ENCODE peak calls at places on chromosome 4, in four cellular contexts. One of them, this sample, is unnamed.

GRCh38 chr4:79048878-79049277 is 109.6 kb upstream of the PAQR3 start:
- DNase-seq in GM12878: no peak
- DNase-seq in HepG2: no peak
- DNase-seq in K562: no peak
- DNase-seq in this sample: no peak

GRCh38 chr4:2436761-2437474 is 18.2 kb downstream of the CFAP99 start:
- DNase-seq in GM12878: no peak
- DNase-seq in HepG2: no peak
- DNase-seq in K562: no peak
- DNase-seq in this sample: no peak

GRCh38 chr4:41145571-41146078 is 68.7 kb downstream of the APBB2 start:
- DNase-seq in GM12878: peak; percentile 31
- DNase-seq in HepG2: peak; percentile 61
- DNase-seq in K562: no peak
- DNase-seq in this sample: no peak

GRCh38 chr4:20544645-20545044 is 155.6 kb upstream of the PACRGL start:
- DNase-seq in GM12878: no peak
- DNase-seq in HepG2: peak; percentile 14
- DNase-seq in K562: no peak
- DNase-seq in this sample: peak; percentile 61

GRCh38 chr4:15479089-15479912 is 9.6 kb downstream of the CC2D2A start:
- DNase-seq in GM12878: no peak
- DNase-seq in HepG2: peak; percentile 77
- DNase-seq in K562: peak; percentile 22
- DNase-seq in this sample: peak; percentile 93

GRCh38 chr4:153112071-153112460 is 92.2 kb upstream of the TRIM2 start:
- DNase-seq in GM12878: no peak
- DNase-seq in HepG2: no peak
- DNase-seq in K562: no peak
- DNase-seq in this sample: no peak

GRCh38 chr4:147580396-147580795 is 36.8 kb upstream of the TMEM184C start:
- DNase-seq in GM12878: no peak
- DNase-seq in HepG2: no peak
- DNase-seq in K562: no peak
- DNase-seq in this sample: no peak

GRCh38 chr4:114538012-114538617 is 60.5 kb upstream of the UGT8 start:
- DNase-seq in GM12878: no peak
- DNase-seq in HepG2: no peak
- DNase-seq in K562: no peak
- DNase-seq in this sample: no peak

GRCh38 chr4:61445374-61446063 is 245.4 kb downstream of the ADGRL3 start:
- DNase-seq in GM12878: no peak
- DNase-seq in HepG2: peak; percentile 18
- DNase-seq in K562: no peak
- DNase-seq in this sample: no peak

GRCh38 chr4:176432811-176433540 is 113.2 kb downstream of the SPCS3 start:
- DNase-seq in GM12878: no peak
- DNase-seq in HepG2: no peak
- DNase-seq in K562: no peak
- DNase-seq in this sample: no peak

DNA sequence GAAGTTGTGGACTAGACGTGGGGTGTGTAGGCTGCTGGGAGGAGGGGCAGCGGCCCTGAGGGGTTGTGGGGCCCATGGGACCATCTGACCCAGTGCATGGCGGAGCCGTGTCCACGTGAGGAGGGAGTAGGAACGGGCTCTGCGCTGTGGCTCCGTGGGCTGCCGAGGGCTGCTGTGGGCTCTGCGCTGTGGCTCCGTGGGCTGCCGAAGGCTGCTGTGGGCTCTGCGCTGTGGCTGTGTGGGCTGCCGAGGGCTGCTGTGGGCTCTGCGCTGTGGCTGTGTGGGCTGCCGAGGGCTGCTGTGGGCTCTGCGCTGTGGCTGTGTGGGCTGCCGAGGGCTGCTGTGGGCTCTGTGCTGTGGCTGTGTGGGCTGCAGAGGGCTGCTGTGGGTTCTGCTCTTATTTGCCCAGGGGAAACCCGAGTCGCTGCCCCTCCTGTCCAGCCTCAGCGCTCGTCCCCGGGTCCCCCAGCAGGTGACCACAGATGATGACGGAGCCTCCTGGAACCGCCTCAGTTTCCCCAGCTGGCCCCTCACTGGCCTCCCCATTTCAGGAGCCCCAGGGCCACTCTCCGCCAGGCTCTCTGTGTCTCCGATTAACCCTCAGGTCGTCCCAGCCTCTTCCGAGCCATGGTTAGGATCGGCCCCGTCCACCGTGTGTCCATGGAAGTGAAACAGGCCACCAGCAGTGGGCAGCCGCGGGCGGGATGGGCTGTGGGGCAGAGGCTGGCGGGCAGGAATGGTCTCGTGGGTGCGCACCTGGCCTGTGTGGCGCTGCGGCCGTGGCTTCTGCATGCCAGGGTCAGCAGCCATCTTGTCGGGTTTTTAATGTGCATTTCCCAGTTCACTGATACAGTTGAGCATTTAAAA is 20.0 kb downstream of the PCGF3 start:
- DNase-seq in GM12878: no peak
- DNase-seq in HepG2: no peak
- DNase-seq in K562: no peak
- DNase-seq in this sample: no peak
- H4K20me1 ChIP-seq in GM12878: peaks cover 2% of the 10 kb centered on the region
- H4K20me1 ChIP-seq in HepG2: peaks cover 16% of the 10 kb centered on the region
- H4K20me1 ChIP-seq in K562: no peaks in the 10 kb centered on the region
- H4K20me1 ChIP-seq in this sample: peaks cover 22% of the 10 kb centered on the region

GRCh38 chr4:106222548-106222947 is 93.5 kb downstream of the TBCK start:
- DNase-seq in GM12878: no peak
- DNase-seq in HepG2: no peak
- DNase-seq in K562: no peak
- DNase-seq in this sample: peak; percentile 38
- TF ChIP-seq JUNB in GM12878: no peak
- TF ChIP-seq JUNB in HepG2: no peak
- TF ChIP-seq JUNB in K562: no peak
- TF ChIP-seq JUNB in this sample: no peak

DNA sequence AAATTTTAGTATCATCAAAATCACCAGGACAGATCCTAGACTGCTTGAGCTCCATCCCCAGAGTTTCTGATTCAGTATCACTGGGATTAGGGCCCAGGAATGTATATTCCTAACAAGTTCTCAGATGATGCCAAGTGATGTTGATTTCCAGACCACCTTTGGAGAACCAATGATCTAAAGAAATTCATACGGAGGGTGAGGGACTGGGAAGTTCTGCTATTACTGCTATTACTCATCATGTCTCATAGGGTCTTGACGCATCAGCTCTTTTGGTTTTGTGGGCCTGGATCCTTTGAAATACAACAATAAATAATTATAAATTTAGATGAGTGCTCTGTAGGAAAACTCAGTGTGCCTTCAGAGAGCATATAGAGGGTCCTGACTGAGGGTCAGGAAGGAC is 59.8 kb upstream of the LGI2 start:
- DNase-seq in GM12878: no peak
- DNase-seq in HepG2: no peak
- DNase-seq in K562: no peak
- DNase-seq in this sample: no peak
- H3K4me3 ChIP-seq in GM12878: no peak overlapping the region
- H3K4me3 ChIP-seq in HepG2: no peak overlapping the region
- H3K4me3 ChIP-seq in K562: no peak overlapping the region
- H3K4me3 ChIP-seq in this sample: no peak overlapping the region

DNA sequence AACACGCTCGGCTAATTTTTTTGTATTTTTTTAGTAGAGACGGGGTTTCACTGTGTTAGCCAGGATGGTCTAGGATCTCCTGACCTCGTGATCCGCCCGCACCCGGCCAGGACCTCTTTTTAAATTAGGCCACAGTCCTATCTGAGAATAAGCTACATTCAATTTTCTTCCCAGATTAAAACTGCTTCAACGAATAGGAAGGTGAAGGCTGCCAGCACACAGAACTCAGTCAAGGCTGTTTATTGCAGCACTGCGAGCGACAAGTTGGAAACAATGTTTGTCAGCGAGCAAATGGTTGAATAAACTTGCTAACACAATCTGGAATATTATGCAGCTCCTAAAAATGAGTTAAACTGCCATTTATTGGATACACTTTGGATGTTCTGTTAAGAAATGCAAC is 1.9 kb downstream of the GRPEL1 start:
- DNase-seq in GM12878: no peak
- DNase-seq in HepG2: no peak
- DNase-seq in K562: no peak
- DNase-seq in this sample: no peak
- H4K20me1 ChIP-seq in GM12878: peaks cover 4% of the 10 kb centered on the region
- H4K20me1 ChIP-seq in HepG2: peaks cover 34% of the 10 kb centered on the region
- H4K20me1 ChIP-seq in K562: peaks cover 3% of the 10 kb centered on the region
- H4K20me1 ChIP-seq in this sample: peaks cover 41% of the 10 kb centered on the region

GRCh38 chr4:187354740-187355139 is 631.1 kb upstream of the FAT1 start:
- DNase-seq in GM12878: no peak
- DNase-seq in HepG2: no peak
- DNase-seq in K562: no peak
- DNase-seq in this sample: no peak

GRCh38 chr4:187362937-187363336 is 632.6 kb upstream of the ZFP42 start:
- DNase-seq in GM12878: no peak
- DNase-seq in HepG2: no peak
- DNase-seq in K562: no peak
- DNase-seq in this sample: no peak

GRCh38 chr4:187357861-187358260 is 634.2 kb upstream of the FAT1 start:
- DNase-seq in GM12878: no peak
- DNase-seq in HepG2: no peak
- DNase-seq in K562: no peak
- DNase-seq in this sample: peak; percentile 4

GRCh38 chr4:187357045-187357643 is 633.5 kb upstream of the FAT1 start:
- DNase-seq in GM12878: no peak
- DNase-seq in HepG2: no peak
- DNase-seq in K562: no peak
- DNase-seq in this sample: no peak
- TF ChIP-seq JUNB in GM12878: no peak
- TF ChIP-seq JUNB in HepG2: no peak
- TF ChIP-seq JUNB in K562: no peak
- TF ChIP-seq JUNB in this sample: no peak

This sample was measured in GM23338.